ENCODE peak calls at places on chromosomes 6 and 20, in eight cellular contexts. Y is stimulated activated CD8-positive, alpha-beta memory T cell treated with anti-CD3 and anti-CD28 coated beads, Interleukin-15, amount 100 ng/mL, for 1 hour; D is amygdala; A is ACHN; J is T-cell; R is AG09319; K is Right ventricle myocardium superior; H is fibroblast of mammary gland. V is an unnamed sample.

GRCh38 chr6:149032599-149033405 is 284.7 kb upstream of the TAB2 start:
- DNase-seq in D (no peak), J (no peak), A (peak), Y (no peak), H (peak), K (no peak), R (peak), V (peak)

GRCh38 chr6:113854531-113855499 is 2.3 kb upstream of the MARCKS start:
- DNase-seq in A (peak), K (peak), D (peak), Y (no peak), H (peak), J (no peak), R (peak), V (no peak)

GRCh38 chr6:44119704-44120262 is 7.5 kb downstream of the MRPL14 start:
- DNase-seq in R (no peak), J (no peak), H (peak), D (no peak), A (no peak), Y (no peak), K (no peak), V (no peak)

GRCh38 chr6:71852951-71853350 is 33.4 kb upstream of the RIMS1 start:
- DNase-seq in Y (no peak), D (no peak), H (no peak), A (no peak), J (no peak), R (no peak), K (no peak), V (no peak)

GRCh38 chr20:8365634-8366033 is 233.6 kb downstream of the PLCB1 start:
- DNase-seq in Y (no peak), H (no peak), R (no peak), A (no peak), J (no peak), D (no peak), K (no peak), V (no peak)

GRCh38 chr6:96837138-96837971 is at the start of gene GPR63:
- DNase-seq in R (peak), H (peak), A (peak), J (peak), D (peak), K (peak), Y (peak), V (peak)

GRCh38 chr20:58574469-58574868 is 59.3 kb upstream of the APCDD1L start:
- DNase-seq in K (no peak), H (no peak), R (no peak), Y (no peak), D (no peak), J (no peak), A (no peak), V (no peak)

GRCh38 chr6:12266571-12266970 is 23.6 kb upstream of the EDN1 start:
- DNase-seq in D (no peak), R (no peak), J (no peak), H (peak), A (peak), Y (no peak), K (no peak), V (no peak)

GRCh38 chr6:161019324-161019839 is 27.8 kb downstream of the MAP3K4 start:
- DNase-seq in Y (no peak), H (no peak), J (no peak), A (no peak), K (no peak), D (no peak), R (no peak), V (no peak)

GRCh38 chr6:89475634-89476033 is 42.7 kb downstream of the ANKRD6 start:
- DNase-seq in H (peak), R (no peak), J (no peak), A (peak), Y (no peak), D (no peak), K (no peak), V (peak)

GRCh38 chr6:24899647-24900325 is 36.0 kb downstream of the RIPOR2 start:
- DNase-seq in D (no peak), H (no peak), K (no peak), Y (no peak), J (peak), R (no peak), A (no peak), V (no peak)

GRCh38 chr20:38805958-38806854 is 709 bp downstream of the PPP1R16B start:
- DNase-seq in K (no peak), D (no peak), J (peak), R (no peak), A (no peak), H (no peak), Y (no peak), V (peak)

GRCh38 chr20:23096986-23097520 is 10.9 kb upstream of the CD93 start:
- DNase-seq in H (no peak), D (no peak), J (no peak), A (no peak), R (no peak), Y (no peak), K (no peak), V (no peak)

GRCh38 chr20:37189617-37190016 is 10.3 kb upstream of the MROH8 start:
- DNase-seq in H (no peak), A (no peak), D (no peak), R (no peak), Y (no peak), K (no peak), J (no peak), V (no peak)

GRCh38 chr6:134437376-134437775 is 119.5 kb upstream of the SGK1 start:
- DNase-seq in Y (no peak), D (no peak), R (no peak), J (no peak), H (peak), K (no peak), A (peak), V (peak)

GRCh38 chr20:57464642-57465211 is 60.2 kb downstream of the CTCFL start:
- DNase-seq in K (no peak), Y (no peak), H (peak), R (no peak), A (peak), J (no peak), D (no peak), V (no peak)

GRCh38 chr6:38713812-38714211 is 1.3 kb upstream of the DNAH8 start:
- DNase-seq in H (no peak), J (peak), A (no peak), R (no peak), Y (peak), K (no peak), D (no peak), V (peak)

GRCh38 chr6:34986845-34987246 is 97.8 kb downstream of the ANKS1A start:
- DNase-seq in J (peak), Y (peak), K (peak), A (peak), D (peak), H (peak), R (peak), V (peak)

GRCh38 chr6:166532302-166532701 is 54.2 kb downstream of the RAMACL start:
- DNase-seq in D (no peak), Y (no peak), R (no peak), K (no peak), J (no peak), H (no peak), A (no peak), V (no peak)

GRCh38 chr20:15604406-15604805 is 968.8 kb downstream of the KIF16B start:
- DNase-seq in R (no peak), J (no peak), H (no peak), K (no peak), D (no peak), A (no peak), Y (no peak), V (no peak)

GRCh38 chr6:147222160-147222838 is 18.1 kb downstream of the STXBP5 start:
- DNase-seq in Y (no peak), K (no peak), H (peak), R (no peak), D (no peak), J (no peak), A (peak), V (no peak)

GRCh38 chr20:57860576-57860975 is 150.8 kb upstream of the PMEPA1 start:
- DNase-seq in A (no peak), Y (no peak), J (no peak), H (no peak), R (no peak), D (no peak), K (no peak), V (no peak)

GRCh38 chr6:118283759-118284158 is 264.3 kb upstream of the PLN start:
- DNase-seq in H (peak), A (peak), Y (no peak), R (peak), K (no peak), J (peak), D (no peak), V (no peak)

GRCh38 chr6:158817298-158818007 is 1.7 kb downstream of the EZR start:
- DNase-seq in Y (no peak), D (no peak), J (no peak), K (peak), R (no peak), A (no peak), H (no peak), V (peak)

GRCh38 chr6:45421700-45422540 is 44.2 kb upstream of the SUPT3H start:
- DNase-seq in R (peak), J (peak), A (peak), Y (no peak), H (peak), K (peak), D (peak), V (peak)

GRCh38 chr6:155275808-155276480 is 12.1 kb downstream of the CLDN20 start:
- DNase-seq in J (no peak), R (no peak), D (peak), K (peak), Y (no peak), A (no peak), H (no peak), V (no peak)

GRCh38 chr6:26659042-26659359 is 545 bp downstream of the ZNF322 start:
- DNase-seq in K (no peak), D (no peak), A (no peak), R (no peak), J (no peak), H (no peak), Y (no peak), V (no peak)

GRCh38 chr6:43725643-43726580 is 38.3 kb upstream of the MRPS18A start:
- DNase-seq in J (no peak), D (no peak), K (no peak), A (no peak), R (no peak), H (no peak), Y (no peak), V (no peak)

GRCh38 chr6:7821426-7821825 is 89.2 kb downstream of the TXNDC5 start:
- DNase-seq in A (no peak), K (no peak), J (no peak), D (no peak), R (no peak), Y (no peak), H (peak), V (no peak)

GRCh38 chr6:42336431-42336830 is 115.3 kb downstream of the TRERF1 start:
- DNase-seq in A (no peak), Y (no peak), D (no peak), K (no peak), R (no peak), H (no peak), J (no peak), V (no peak)

GRCh38 chr6:166465671-166466087 is 82.9 kb upstream of the MPC1 start:
- DNase-seq in Y (no peak), D (peak), H (peak), K (peak), A (no peak), J (no peak), R (no peak), V (no peak)

V was measured in activated T-helper 2 cell treated with anti-CD3 and anti-CD28 coated beads, Interferon-gamma antibody, Interleukin-2, Interleukin-4, amounts not matched to agents 10 μg/mL and 5 μg/mL and 100 μg/mL, durations not matched to agents 14 hours and 24 hours and 36 hours.